ENCODE peak calls at places on chromosomes 4 and X, in four cellular contexts. E is PC-9, C is MM.1S, F is thyroid gland. N is an unnamed sample. For H3K9me3, the result is how much of the 10 kb centered on the place peaks cover.

GRCh38 chr4:152780267-152780811 is 585 bp downstream of the ARFIP1 start:
- DNase-seq in E (no peak), C (no peak), F (peak), N (no peak)

GRCh38 chr4:59664771-59665170 is 1535.4 kb upstream of the ADGRL3 start:
- DNase-seq in E (no peak), C (no peak), F (no peak), N (no peak)

GRCh38 chr4:52299120-52299519 is 248.0 kb downstream of the SPATA18 start:
- DNase-seq in E (no peak), C (no peak), F (no peak), N (no peak)

GRCh38 chr4:3168029-3168428 is 80.9 kb upstream of the MSANTD1 start:
- DNase-seq in E (no peak), C (no peak), F (no peak), N (no peak)

GRCh38 chr4:187732524-187732923 is 263.0 kb upstream of the ZFP42 start:
- DNase-seq in E (no peak), C (no peak), F (no peak), N (no peak)

GRCh38 chr4:98747659-98748091 is 89.3 kb upstream of the TSPAN5 start:
- DNase-seq in E (no peak), C (no peak), F (no peak), N (no peak)

GRCh38 chrX:41067721-41068120 is 17.5 kb upstream of the USP9X start:
- DNase-seq in E (no peak), C (no peak), F (no peak), N (no peak)

GRCh38 chr4:111400736-111401135 is 744.5 kb upstream of the FAM241A start:
- DNase-seq in E (no peak), C (no peak), F (peak), N (no peak)

GRCh38 chrX:124395145-124395858 is 48.9 kb downstream of the SH2D1A start:
- DNase-seq in E (no peak), C (peak), F (no peak), N (no peak)

GRCh38 chr4:112855058-112855457 is 194.4 kb upstream of the ANK2 start:
- DNase-seq in E (no peak), C (no peak), F (no peak), N (no peak)

GRCh38 chrX:118523920-118524319 is 28.3 kb downstream of the DOCK11 start:
- DNase-seq in E (no peak), C (no peak), F (no peak), N (no peak)

GRCh38 chr4:139728840-139729239 is 63.2 kb downstream of the MGST2 start:
- DNase-seq in E (no peak), C (no peak), F (no peak), N (no peak)

GRCh38 chr4:40923326-40924095 is 173.8 kb downstream of the NSUN7 start:
- DNase-seq in E (no peak), C (no peak), F (peak), N (no peak)

GRCh38 chr4:169757575-169758184 is at the start of gene HPF1:
- DNase-seq in E (peak), C (peak), F (peak), N (peak)

GRCh38 chrX:13281289-13281688 is 38.6 kb downstream of the ATXN3L start:
- DNase-seq in E (no peak), C (no peak), F (no peak), N (no peak)
- H3K9me3 ChIP-seq in E (under half), C (under half), F (under half), N (under half)

GRCh38 chrX:45191383-45191782 is 9.3 kb downstream of the DIPK2B start:
- DNase-seq in E (no peak), C (no peak), F (no peak), N (no peak)

GRCh38 chrX:45187731-45188130 is 12.9 kb downstream of the DIPK2B start:
- DNase-seq in E (no peak), C (no peak), F (no peak), N (no peak)

GRCh38 chrX:45186643-45187026 is 14.0 kb downstream of the DIPK2B start:
- DNase-seq in E (no peak), C (no peak), F (no peak), N (no peak)

GRCh38 chrX:45196701-45197100 is 4.0 kb downstream of the DIPK2B start:
- DNase-seq in E (no peak), C (no peak), F (no peak), N (no peak)

DNA sequence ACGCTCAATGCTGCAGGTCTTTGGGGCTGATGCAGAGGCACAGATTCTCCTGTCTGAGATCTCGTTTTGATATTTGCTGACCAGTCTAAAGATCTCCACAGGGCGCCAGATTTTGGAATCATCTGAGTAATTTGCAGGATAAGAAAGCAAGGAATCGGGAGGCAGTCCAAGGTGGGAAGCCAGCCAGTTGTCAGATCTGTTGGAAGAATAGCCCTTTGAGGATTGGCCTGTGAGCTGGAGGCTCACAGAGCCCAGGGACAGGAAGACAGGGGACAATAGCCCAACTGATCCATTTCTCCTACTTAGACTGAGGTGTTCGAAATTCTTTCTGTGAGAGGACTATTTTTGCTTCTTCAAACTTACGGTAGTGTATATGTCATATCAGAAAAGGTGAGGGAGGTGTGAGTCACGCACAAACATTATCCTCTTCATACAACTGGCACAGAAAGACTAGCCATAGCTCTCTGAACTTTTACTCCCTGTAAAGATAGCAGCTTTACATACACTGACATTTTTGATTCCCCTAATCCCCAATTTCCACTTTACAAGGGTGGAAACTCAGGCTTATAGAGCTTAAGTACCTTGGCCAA is 8.8 kb downstream of the DIPK2B start:
- DNase-seq in E (no peak), C (no peak), F (no peak), N (no peak)
- H3K9me3 ChIP-seq in E (under half), C (under half), F (under half), N (under half)

GRCh38 chr4:26878729-26879415 is 18.2 kb downstream of the STIM2 start:
- DNase-seq in E (no peak), C (no peak), F (no peak), N (no peak)
- H3K9me3 ChIP-seq in E (under half), C (under half), F (under half), N (under half)

GRCh38 chr4:92251711-92252110 is 52.1 kb upstream of the GRID2 start:
- DNase-seq in E (no peak), C (peak), F (no peak), N (no peak)

GRCh38 chr4:92253986-92254671 is 49.6 kb upstream of the GRID2 start:
- DNase-seq in E (no peak), C (no peak), F (no peak), N (no peak)

GRCh38 chr4:92252846-92253245 is 50.9 kb upstream of the GRID2 start:
- DNase-seq in E (no peak), C (no peak), F (no peak), N (no peak)

GRCh38 chr4:92254767-92255442 is 48.9 kb upstream of the GRID2 start:
- DNase-seq in E (no peak), C (no peak), F (no peak), N (no peak)

GRCh38 chr4:92253550-92253949 is 50.2 kb upstream of the GRID2 start:
- DNase-seq in E (no peak), C (no peak), F (no peak), N (no peak)
- H3K9me3 ChIP-seq in E (under half), C (under half), F (under half), N (under half)

GRCh38 chr4:19130836-19131235 is 1109.3 kb upstream of the LCORL start:
- DNase-seq in E (no peak), C (no peak), F (no peak), N (no peak)
- H3K9me3 ChIP-seq in E (under half), C (under half), F (under half), N (under half)

DNA sequence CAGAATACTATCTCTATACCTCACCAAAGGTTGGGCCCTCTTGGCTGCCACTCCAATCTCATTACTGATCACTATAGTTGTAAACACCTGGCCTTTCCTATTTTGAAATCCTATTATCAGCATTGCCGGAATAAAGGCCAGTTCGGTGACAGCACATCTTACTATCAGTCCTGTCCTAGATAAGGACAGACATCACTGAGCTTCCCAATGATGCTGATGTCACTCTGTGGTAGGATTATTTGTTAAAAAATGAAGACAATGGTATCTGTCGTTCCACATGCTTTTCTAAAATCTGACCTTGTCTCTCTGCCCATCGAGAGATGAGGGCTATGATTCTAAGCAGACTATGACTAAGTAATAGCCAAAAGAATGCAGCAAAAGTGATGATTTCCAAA is 260.4 kb downstream of the PDGFC start:
- DNase-seq in E (no peak), C (no peak), F (no peak), N (no peak)
- H3K9me3 ChIP-seq in E (under half), C (under half), F (under half), N (under half)

GRCh38 chr4:122851568-122851967 is 24.9 kb downstream of the FGF2 start:
- DNase-seq in E (no peak), C (no peak), F (no peak), N (no peak)
- H3K9me3 ChIP-seq in E (under half), C (under half), F (under half), N (under half)

DNA sequence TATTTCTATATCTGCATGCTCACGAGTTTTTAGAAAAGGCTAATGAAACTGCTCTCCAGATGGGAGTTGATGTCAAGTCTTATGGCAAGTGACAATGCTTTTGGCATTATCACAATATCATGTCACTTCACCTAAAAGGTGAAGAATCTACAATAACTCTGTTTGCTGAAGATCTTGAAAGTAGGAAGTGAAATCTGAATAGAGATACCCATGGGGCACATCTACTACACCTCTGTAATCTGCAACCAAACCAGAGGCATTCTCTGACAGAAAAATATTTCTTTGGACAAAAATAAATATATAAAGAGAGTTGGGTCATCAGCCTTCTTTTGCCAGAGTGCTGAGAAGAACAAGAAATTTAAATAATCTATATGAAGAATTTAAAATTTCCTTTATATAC is 3.9 kb upstream of the VAMP7 start:
- DNase-seq in E (no peak), C (no peak), F (no peak), N (no peak)
- H3K9me3 ChIP-seq in E (under half), C (under half), F (under half), N (under half)

GRCh38 chr4:81997313-81997712 is 376.5 kb downstream of the HNRNPD start:
- DNase-seq in E (no peak), C (peak), F (no peak), N (no peak)
- H3K9me3 ChIP-seq in E (under half), C (under half), F (under half), N (under half)